ENCODE peak calls at places on chromosomes 1 and 21, in six cellular contexts. F, K, Q, Z, C and E are unnamed samples.

GRCh38 chr1:172143384-172144025 is 277.0 kb upstream of the C1orf105 start:
- DNase-seq in Q (peak), C (no peak), K (no peak), Z (no peak), F (no peak), E (no peak)

GRCh38 chr1:31487143-31487542 is 74.1 kb downstream of the SERINC2 start:
- DNase-seq in Z (no peak), F (no peak), C (no peak), K (no peak), Q (no peak), E (no peak)

GRCh38 chr21:15088483-15088882 is 23.7 kb upstream of the NRIP1 start:
- DNase-seq in F (no peak), C (no peak), K (no peak), Q (no peak), Z (no peak), E (no peak)

GRCh38 chr1:119143716-119144115 is 3.3 kb upstream of the WARS2 start:
- DNase-seq in Z (no peak), C (no peak), F (no peak), K (no peak), Q (no peak), E (no peak)

GRCh38 chr1:204366759-204367158 is 7.0 kb upstream of the PLEKHA6 start:
- DNase-seq in C (no peak), K (no peak), Q (no peak), Z (no peak), F (peak), E (no peak)

GRCh38 chr1:147225193-147225730 is at the start of gene FMO5:
- DNase-seq in F (peak), K (peak), Q (peak), C (peak), Z (peak), E (no peak)

GRCh38 chr1:173768206-173768605 is 53.4 kb downstream of the KLHL20 start:
- DNase-seq in Z (no peak), C (no peak), Q (no peak), K (no peak), F (no peak), E (no peak)

GRCh38 chr1:54816951-54817350 is 15.8 kb upstream of the TTC22 start:
- DNase-seq in Q (no peak), K (no peak), C (no peak), F (no peak), Z (no peak), E (no peak)

GRCh38 chr1:216221260-216221700 is 202.0 kb downstream of the USH2A start:
- DNase-seq in F (peak), K (peak), Q (peak), C (peak), Z (no peak), E (peak)

GRCh38 chr1:228036701-228037231 is 30.0 kb downstream of the WNT3A start:
- DNase-seq in C (no peak), Q (no peak), F (peak), Z (no peak), K (peak), E (no peak)

GRCh38 chr1:212035835-212036605 is 472 bp downstream of the DTL start:
- DNase-seq in C (no peak), Z (no peak), F (no peak), K (no peak), Q (no peak), E (no peak)

GRCh38 chr21:45258476-45258875 is 29.2 kb downstream of the POFUT2 start:
- DNase-seq in Q (no peak), Z (no peak), K (peak), C (no peak), F (peak), E (no peak)

GRCh38 chr1:176102700-176103244 is 104.3 kb downstream of the COP1 start:
- DNase-seq in C (no peak), F (no peak), Q (no peak), K (no peak), Z (no peak), E (no peak)

GRCh38 chr21:17697474-17697873 is 84.8 kb upstream of the BTG3 start:
- DNase-seq in C (no peak), Z (no peak), F (no peak), Q (no peak), K (no peak), E (no peak)

GRCh38 chr21:45234127-45234526 is 53.6 kb downstream of the POFUT2 start:
- DNase-seq in Z (no peak), K (no peak), Q (no peak), C (no peak), F (peak), E (no peak)

GRCh38 chr21:34511154-34511553 is 856 bp downstream of the KCNE1 start:
- DNase-seq in Q (no peak), K (no peak), C (no peak), F (no peak), Z (no peak), E (no peak)

GRCh38 chr1:110687244-110687643 is 12.5 kb upstream of the KCNA3 start:
- DNase-seq in K (no peak), Q (no peak), Z (no peak), F (no peak), C (peak), E (peak)

GRCh38 chr21:46441961-46442498 is 16.7 kb upstream of the DIP2A start:
- DNase-seq in Q (no peak), C (no peak), F (no peak), K (no peak), Z (no peak), E (no peak)

GRCh38 chr1:16978589-16979474 is 1.6 kb downstream of the MFAP2 start:
- DNase-seq in C (peak), K (peak), F (peak), Q (peak), Z (no peak), E (peak)

GRCh38 chr1:109620396-109620817 is 770 bp downstream of the AMPD2 start:
- DNase-seq in Q (peak), C (no peak), Z (no peak), F (peak), K (peak), E (no peak)